ENCODE peak calls at places on chromosomes 2 and 18, in four cellular contexts. C is K562, F is HL-60, W is GM12878. M is an unnamed sample.

GRCh38 chr2:46836295-46837111 is 79.1 kb downstream of the MCFD2 start:
- DNase-seq in F (no peak), C (no peak), W (no peak), M (no peak)

GRCh38 chr2:65353927-65354326 is 78.5 kb downstream of the SPRED2 start:
- DNase-seq in W (no peak), C (no peak), F (peak), M (no peak)

GRCh38 chr2:167787562-167787961 is 459.8 kb downstream of the STK39 start:
- DNase-seq in W (no peak), C (no peak), F (no peak), M (no peak)

GRCh38 chr2:120761911-120762310 is 26.2 kb downstream of the GLI2 start:
- DNase-seq in C (no peak), W (no peak), F (no peak), M (no peak)

GRCh38 chr18:32919799-32920198 is 147.0 kb upstream of the KLHL14 start:
- DNase-seq in C (no peak), F (peak), W (no peak), M (no peak)

GRCh38 chr2:54966837-54967236 is 83.4 kb downstream of the RTN4 start:
- DNase-seq in C (no peak), W (no peak), F (no peak), M (no peak)

GRCh38 chr2:163367825-163368582 is 367.8 kb downstream of the FIGN start:
- DNase-seq in F (no peak), W (no peak), C (no peak), M (no peak)

GRCh38 chr2:191635333-191636234 is 42.4 kb upstream of the NABP1 start:
- DNase-seq in F (no peak), C (no peak), W (no peak), M (no peak)

GRCh38 chr2:102055346-102055975 is 63.7 kb downstream of the IL1R2 start:
- DNase-seq in W (no peak), F (no peak), C (no peak), M (no peak)

GRCh38 chr2:205025580-205026240 is 480.4 kb downstream of the PARD3B start:
- DNase-seq in F (no peak), W (no peak), C (no peak), M (no peak)

GRCh38 chr18:76882186-76882585 is 59.8 kb downstream of the ZNF236 start:
- DNase-seq in C (no peak), F (no peak), W (no peak), M (no peak)

GRCh38 chr2:61775956-61776570 is 77.8 kb downstream of the FAM161A start:
- DNase-seq in C (no peak), W (peak), F (no peak), M (peak)
- TF ChIP-seq SPI1 in C (peak), W (peak), F (peak), M (peak)

GRCh38 chr2:207938415-207938814 is 86.9 kb downstream of the PLEKHM3 start:
- DNase-seq in C (no peak), F (no peak), W (no peak), M (no peak)
- TF ChIP-seq SPI1 in C (no peak), F (no peak), W (no peak), M (no peak)

GRCh38 chr2:111071480-111072143 is 49.1 kb upstream of the BCL2L11 start:
- DNase-seq in F (no peak), C (no peak), W (peak), M (no peak)
- TF ChIP-seq SPI1 in F (no peak), C (no peak), W (peak), M (peak)

DNA sequence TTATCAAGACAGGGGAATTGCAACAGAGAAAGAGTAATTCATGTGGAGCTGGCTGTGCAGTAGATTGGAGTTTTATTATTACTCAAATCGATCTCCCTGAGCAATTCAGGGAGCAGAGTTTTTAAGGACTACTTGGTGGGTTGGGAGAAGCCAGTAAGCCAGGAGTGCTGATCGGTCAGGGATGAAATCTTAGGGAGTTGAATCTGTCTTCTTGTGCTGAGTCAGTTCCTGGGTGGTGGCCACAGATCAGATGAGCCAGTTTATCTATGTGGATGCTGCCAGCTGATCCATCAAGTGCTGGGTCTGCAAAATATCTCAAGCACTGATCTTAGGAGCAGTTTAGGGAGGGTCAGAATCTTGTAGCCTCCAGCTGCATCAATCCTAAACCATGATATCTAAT is 17.1 kb upstream of the UGT1A8 start:
- DNase-seq in W (no peak), F (no peak), C (no peak), M (no peak)
- TF ChIP-seq SPI1 in W (no peak), F (no peak), C (no peak), M (no peak)

GRCh38 chr2:174247474-174248186 is 702 bp downstream of the OLA1 start:
- DNase-seq in F (peak), C (no peak), W (no peak), M (peak)
- TF ChIP-seq SPI1 in F (no peak), C (no peak), W (no peak), M (no peak)

DNA sequence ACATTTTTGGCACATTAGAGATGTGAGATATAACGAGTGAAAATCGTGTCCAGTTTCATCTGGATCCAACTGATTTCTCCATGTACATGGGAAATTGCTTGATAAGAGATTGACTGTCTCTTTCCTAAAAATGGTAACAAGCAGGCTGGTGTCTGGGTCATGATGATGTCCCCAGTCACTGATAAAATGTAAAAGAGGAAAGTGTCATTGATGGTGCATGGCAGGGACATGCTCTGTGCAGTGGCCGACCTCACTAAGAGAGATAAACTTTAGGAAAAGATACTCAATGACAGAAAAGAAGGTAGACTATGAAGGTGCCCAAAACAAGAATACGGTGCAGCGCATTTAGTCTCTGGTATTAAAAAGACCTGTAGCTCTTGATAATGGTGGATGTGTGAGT is 1517.5 kb downstream of the RPIA start:
- DNase-seq in W (no peak), C (no peak), F (no peak), M (no peak)
- TF ChIP-seq SPI1 in W (no peak), C (no peak), F (no peak), M (no peak)